ENCODE peak calls at places on chromosome 11, in ten cellular contexts. N, K, M, Y, G, O, W, Z, X and H are unnamed samples.

GRCh38 chr11:117928818-117929567 is at the start of gene TMPRSS13:
- DNase-seq in G (no peak), X (no peak), W (no peak), Y (no peak), O (no peak), K (peak; percentile 60), M (no peak), Z (no peak), N (no peak), H (no peak)

GRCh38 chr11:9855579-9856260 is 191.8 kb downstream of the SWAP70 start:
- DNase-seq in Z (no peak), O (no peak), Y (no peak), K (no peak), W (no peak), G (no peak), N (no peak), X (no peak), M (no peak), H (no peak)

GRCh38 chr11:65411681-65412070 is 10.9 kb upstream of the NEAT1 start:
- DNase-seq in Z (no peak), Y (no peak), M (no peak), K (no peak), N (no peak), G (no peak), W (no peak), O (no peak), X (no peak), H (no peak)

GRCh38 chr11:76668362-76669155 is 2.0 kb downstream of the LRRC32 start:
- DNase-seq in W (no peak), N (no peak), K (no peak), O (no peak), X (no peak), G (no peak), M (no peak), Y (no peak), Z (peak; percentile 33), H (no peak)

GRCh38 chr11:2987881-2988280 is 4.2 kb downstream of the NAP1L4 start:
- DNase-seq in M (no peak), O (no peak), K (no peak), X (peak; percentile 64), Y (peak; percentile 18), W (no peak), Z (no peak), N (no peak), G (no peak), H (no peak)

GRCh38 chr11:123238297-123238696 is 43.2 kb upstream of the CLMP start:
- DNase-seq in K (no peak), Y (no peak), X (no peak), W (peak; percentile 96), G (no peak), N (no peak), M (no peak), Z (no peak), O (no peak), H (no peak)

GRCh38 chr11:110907629-110908028 is 195.4 kb upstream of the ARHGAP20 start:
- DNase-seq in Y (no peak), X (no peak), W (peak; percentile 89), K (no peak), G (no peak), O (peak; percentile 88), M (no peak), N (no peak), Z (peak; percentile 10), H (no peak)

GRCh38 chr11:44659641-44660040 is 67.1 kb upstream of the TSPAN18 start:
- DNase-seq in Z (no peak), G (no peak), Y (no peak), W (no peak), O (no peak), K (no peak), X (no peak), N (no peak), M (no peak), H (no peak)

GRCh38 chr11:86046111-86046510 is 22.8 kb downstream of the PICALM start:
- DNase-seq in X (no peak), W (no peak), G (no peak), N (no peak), Z (no peak), Y (no peak), K (no peak), O (no peak), M (no peak), H (no peak)

GRCh38 chr11:115580927-115581680 is 76.9 kb upstream of the CADM1 start:
- DNase-seq in W (peak; percentile 2), K (no peak), Z (no peak), G (no peak), X (no peak), O (peak; percentile 3), N (no peak), Y (no peak), M (no peak), H (peak; percentile 49)

GRCh38 chr11:98564233-98564632 is 456.5 kb upstream of the CNTN5 start:
- DNase-seq in M (no peak), Z (no peak), N (no peak), G (no peak), O (no peak), Y (no peak), X (no peak), W (no peak), K (no peak), H (no peak)

GRCh38 chr11:27694992-27695391 is 5.3 kb downstream of the BDNF start:
- DNase-seq in X (no peak), N (no peak), G (no peak), W (peak; percentile 64), Y (no peak), M (no peak), O (no peak), K (no peak), Z (no peak), H (peak; percentile 17)

GRCh38 chr11:1202154-1202775 is 20.6 kb upstream of the MUC5B start:
- DNase-seq in O (no peak), X (no peak), M (no peak), W (no peak), Y (no peak), K (no peak), G (no peak), Z (no peak), N (peak; percentile 66), H (no peak)

GRCh38 chr11:65743928-65744698 is 23.5 kb upstream of the RNASEH2C start:
- DNase-seq in W (peak; percentile 44), K (no peak), G (no peak), X (no peak), M (peak; percentile 49), Z (no peak), N (no peak), Y (no peak), O (no peak), H (peak; percentile 42)

GRCh38 chr11:110106713-110107274 is 13.6 kb downstream of the ZC3H12C start:
- DNase-seq in Y (no peak), K (no peak), O (no peak), W (no peak), N (no peak), G (no peak), Z (no peak), X (no peak), M (no peak), H (no peak)

GRCh38 chr11:110207089-110207488 is 89.3 kb downstream of the RDX start:
- DNase-seq in G (no peak), K (no peak), N (no peak), Y (no peak), Z (no peak), M (no peak), W (no peak), X (no peak), O (no peak), H (no peak)

GRCh38 chr11:67501854-67502253 is 3.3 kb downstream of the PITPNM1 start:
- DNase-seq in Y (no peak), W (no peak), O (no peak), M (no peak), K (no peak), X (no peak), G (no peak), Z (no peak), N (no peak), H (no peak)

GRCh38 chr11:32231909-32232493 is 141.1 kb downstream of the RCN1 start:
- DNase-seq in Y (no peak), K (no peak), W (peak; percentile 46), M (peak; percentile 35), O (no peak), Z (no peak), X (no peak), G (no peak), N (no peak), H (peak; percentile 13)

GRCh38 chr11:74037309-74037708 is 28.4 kb upstream of the UCP3 start:
- DNase-seq in K (no peak), Y (no peak), W (no peak), N (no peak), M (no peak), X (no peak), Z (no peak), G (no peak), O (no peak), H (no peak)

GRCh38 chr11:4195909-4196308 is 101.3 kb downstream of the RRM1 start:
- DNase-seq in X (no peak), O (no peak), Y (no peak), N (no peak), G (no peak), M (no peak), K (no peak), Z (no peak), W (no peak), H (no peak)

GRCh38 chr11:3159296-3160190 is 5.6 kb downstream of the OSBPL5 start:
- DNase-seq in W (no peak), M (no peak), Y (no peak), O (no peak), X (no peak), N (no peak), G (no peak), K (no peak), Z (no peak), H (no peak)

GRCh38 chr11:64868904-64869570 is 9.4 kb downstream of the EHD1 start:
- DNase-seq in W (peak; percentile 75), Y (no peak), M (peak; percentile 72), N (no peak), O (no peak), Z (peak; percentile 88), G (no peak), K (no peak), X (peak; percentile 64), H (no peak)

GRCh38 chr11:30553521-30554110 is 32.5 kb downstream of the MPPED2 start:
- DNase-seq in G (no peak), K (no peak), N (no peak), Z (no peak), O (no peak), X (no peak), Y (no peak), W (no peak), M (no peak), H (no peak)

GRCh38 chr11:102047305-102047924 is at the start of gene CFAP300:
- DNase-seq in Z (no peak), O (peak; percentile 9), W (peak; percentile 91), N (peak; percentile 84), G (peak; percentile 52), M (peak; percentile 86), K (peak; percentile 61), X (peak; percentile 63), Y (peak; percentile 9), H (peak; percentile 88)

GRCh38 chr11:504053-504993 is 2.7 kb downstream of the RNH1 start:
- DNase-seq in X (no peak), N (no peak), M (no peak), O (no peak), W (peak; percentile 81), Z (no peak), Y (no peak), K (no peak), G (no peak), H (no peak)